ENCODE peak calls at places on chromosomes 7 and 10, in eight cellular contexts. Y is endodermal cell, Q is SJSA1, Z is bronchial epithelial cell, G is brain microvascular endothelial cell, E is mesendoderm, C is MM.1S, F is lower lobe of right lung. I is an unnamed sample.

GRCh38 chr10:114508376-114508775 is 104.1 kb upstream of the AFAP1L2 start:
- DNase-seq in E (no peak), Q (no peak), Y (no peak), C (no peak), G (no peak), Z (no peak), F (no peak), I (no peak)

GRCh38 chr10:12795723-12796122 is 205.8 kb downstream of the CCDC3 start:
- DNase-seq in C (no peak), F (no peak), Y (no peak), G (no peak), Z (no peak), Q (no peak), E (no peak), I (no peak)

GRCh38 chr7:131945313-131945831 is 388.9 kb upstream of the PODXL start:
- DNase-seq in Z (no peak), Y (peak; percentile 93), Q (peak; percentile 63), C (peak; percentile 67), F (peak; percentile 51), G (peak; percentile 12), E (peak; percentile 69), I (no peak)

GRCh38 chr10:126137557-126138221 is 241.3 kb downstream of the FANK1 start:
- DNase-seq in Q (no peak), G (peak; percentile 48), C (no peak), F (no peak), E (no peak), Z (peak; percentile 19), Y (no peak), I (peak; percentile 10)

GRCh38 chr7:118252087-118252486 is 27.6 kb downstream of the ANKRD7 start:
- DNase-seq in F (no peak), E (no peak), G (no peak), Z (no peak), Y (no peak), C (no peak), Q (no peak), I (no peak)

GRCh38 chr10:127429601-127430312 is 119.4 kb upstream of the NPS start:
- DNase-seq in G (no peak), E (no peak), F (no peak), Z (no peak), C (no peak), Q (no peak), Y (no peak), I (no peak)

GRCh38 chr7:44735403-44736165 is 13.1 kb upstream of the ZMIZ2 start:
- DNase-seq in C (peak; percentile 15), G (peak; percentile 97), Q (peak; percentile 83), E (no peak), Z (peak; percentile 98), F (no peak), Y (no peak), I (peak; percentile 93)

GRCh38 chr7:128114806-128115205 is 83.6 kb upstream of the LRRC4 start:
- DNase-seq in Q (peak; percentile 27), F (no peak), G (no peak), C (no peak), E (no peak), Z (no peak), Y (peak; percentile 17), I (no peak)

GRCh38 chr7:105524840-105525239 is 2.8 kb upstream of the PUS7 start:
- DNase-seq in G (no peak), C (no peak), Z (no peak), E (no peak), Y (no peak), Q (no peak), F (no peak), I (no peak)

GRCh38 chr10:60270426-60270825 is 119.2 kb downstream of the ANK3 start:
- DNase-seq in F (no peak), C (no peak), E (no peak), Z (peak; percentile 44), Y (no peak), Q (no peak), G (no peak), I (peak; percentile 19)

GRCh38 chr7:158003441-158004122 is 584.0 kb downstream of the PTPRN2 start:
- DNase-seq in E (no peak), Y (no peak), Q (no peak), G (no peak), F (no peak), Z (no peak), C (peak; percentile 57), I (no peak)

GRCh38 chr10:43053825-43054224 is 23.0 kb upstream of the RET start:
- DNase-seq in G (no peak), C (no peak), F (no peak), Z (no peak), Y (peak; percentile 31), E (no peak), Q (no peak), I (no peak)

GRCh38 chr7:45874408-45875131 is 1.7 kb upstream of the CCDC201 start:
- DNase-seq in Z (peak; percentile 87), E (no peak), F (no peak), G (peak; percentile 83), Y (no peak), C (no peak), Q (no peak), I (peak; percentile 63)

GRCh38 chr7:88586219-88586618 is 173.3 kb upstream of the ZNF804B start:
- DNase-seq in C (no peak), Y (no peak), G (no peak), Z (no peak), F (no peak), Q (no peak), E (no peak), I (no peak)

GRCh38 chr10:116892873-116893685 is 43.8 kb downstream of the ENO4 start:
- DNase-seq in Y (no peak), Z (peak; percentile 21), G (peak; percentile 6), C (no peak), Q (no peak), E (peak; percentile 10), F (no peak), I (no peak)

GRCh38 chr7:48512892-48513291 is 341.6 kb downstream of the ABCA13 start:
- DNase-seq in Q (no peak), E (peak; percentile 37), C (no peak), Z (no peak), F (no peak), G (no peak), Y (peak; percentile 65), I (no peak)

GRCh38 chr10:34219860-34220518 is 595.1 kb downstream of the PARD3 start:
- DNase-seq in F (no peak), G (no peak), Q (no peak), Y (no peak), E (no peak), Z (no peak), C (no peak), I (no peak)

GRCh38 chr7:97871659-97872024 is 566 bp downstream of the ASNS start:
- DNase-seq in G (no peak), C (no peak), E (peak; percentile 65), Z (peak; percentile 7), Q (no peak), Y (no peak), F (no peak), I (no peak)

GRCh38 chr10:44909910-44910309 is 1.2 kb upstream of the TMEM72 start:
- DNase-seq in E (no peak), Y (no peak), Z (no peak), G (no peak), F (no peak), C (no peak), Q (no peak), I (no peak)
- H3K4me3 ChIP-seq in E (no peak overlapping the region), Y (no peak overlapping the region), Z (no peak overlapping the region), G (no peak overlapping the region), F (no peak overlapping the region), C (no peak overlapping the region), Q (no peak overlapping the region), I (no peak overlapping the region)

GRCh38 chr10:35413985-35414861 is 77.9 kb downstream of the CCNY start:
- DNase-seq in G (peak; percentile 47), Y (peak; percentile 77), Q (no peak), F (no peak), Z (peak; percentile 41), C (no peak), E (peak; percentile 96), I (no peak)

GRCh38 chr10:35420044-35420443 is 83.7 kb downstream of the CCNY start:
- DNase-seq in Y (no peak), C (no peak), Z (peak; percentile 74), E (no peak), Q (no peak), G (no peak), F (no peak), I (no peak)

GRCh38 chr10:35415505-35415904 is 79.2 kb downstream of the CCNY start:
- DNase-seq in Z (no peak), G (no peak), E (no peak), C (no peak), Y (no peak), F (no peak), Q (no peak), I (no peak)

GRCh38 chr10:35412900-35413491 is 76.7 kb downstream of the CCNY start:
- DNase-seq in E (peak; percentile 37), F (no peak), G (peak; percentile 55), Z (peak; percentile 77), C (no peak), Q (peak; percentile 52), Y (no peak), I (no peak)

GRCh38 chr10:35416628-35417625 is 80.6 kb downstream of the CCNY start:
- DNase-seq in F (no peak), C (no peak), Q (no peak), Y (no peak), Z (no peak), G (no peak), E (peak; percentile 81), I (no peak)
- H3K4me3 ChIP-seq in F (no peak overlapping the region), C (no peak overlapping the region), Q (no peak overlapping the region), Y (no peak overlapping the region), Z (no peak overlapping the region), G (no peak overlapping the region), E (no peak overlapping the region), I (no peak overlapping the region)

DNA sequence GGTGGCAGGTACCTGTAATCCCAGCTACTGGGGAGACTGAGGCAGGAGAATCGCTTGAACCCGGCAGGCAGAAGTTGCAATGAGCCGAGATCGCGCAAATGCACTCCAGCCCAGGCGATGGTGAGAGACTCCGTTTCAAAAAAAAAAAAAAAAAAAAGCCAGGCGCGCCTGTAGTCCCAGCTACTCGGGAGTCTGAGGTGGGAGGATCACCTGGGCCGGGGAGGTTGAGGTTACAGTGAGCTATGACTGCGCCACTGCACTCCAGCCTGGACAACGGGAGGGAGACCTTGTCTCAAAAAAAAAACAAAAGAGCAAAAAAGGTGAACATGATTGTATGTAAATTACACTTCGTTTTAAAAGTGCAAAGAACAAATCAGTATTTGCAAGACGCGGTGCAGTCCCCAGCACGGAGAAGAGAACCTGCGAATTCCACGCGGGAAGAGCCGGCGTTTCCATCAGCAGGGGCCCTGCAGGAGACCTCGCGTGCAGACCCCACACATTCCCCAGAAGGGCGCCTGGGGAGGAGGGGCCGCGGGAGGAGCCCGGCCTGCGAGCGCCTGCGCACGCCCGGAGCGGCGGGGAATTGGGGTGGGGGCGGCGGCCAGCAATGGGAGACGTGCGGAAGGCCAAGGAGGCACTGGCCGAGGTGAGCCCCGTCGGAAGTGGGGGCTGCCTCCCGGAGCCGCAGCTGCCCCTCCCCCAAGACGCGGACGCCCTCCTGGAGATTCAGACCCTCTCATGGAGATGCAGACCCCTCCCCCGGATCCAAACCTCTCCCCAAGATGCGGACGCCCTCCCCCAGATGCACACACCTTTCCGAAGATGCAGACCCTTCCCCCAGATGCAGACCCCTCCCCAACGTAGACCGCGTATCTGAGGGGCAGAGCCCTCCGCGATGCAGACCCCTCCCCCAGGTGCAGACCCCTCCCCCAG is 16.7 kb upstream of the SUN1 start:
- DNase-seq in Z (no peak), E (peak; percentile 91), G (no peak), Y (peak; percentile 96), F (peak; percentile 41), Q (no peak), C (no peak), I (no peak)
- H3K4me3 ChIP-seq in Z (peak overlapping the region; percentile 91), E (peak overlapping the region; percentile 65), G (peak overlapping the region; percentile 59), Y (peak overlapping the region; percentile 81), F (peak overlapping the region; percentile 74), Q (no peak overlapping the region), C (peak overlapping the region; percentile 67), I (peak overlapping the region; percentile 59)

GRCh38 chr7:2508327-2509231 is 11.0 kb upstream of the LFNG start:
- DNase-seq in G (peak; percentile 53), E (peak; percentile 41), Y (peak; percentile 54), F (peak; percentile 86), Z (peak; percentile 70), C (peak; percentile 65), Q (no peak), I (peak; percentile 52)
- H3K4me3 ChIP-seq in G (no peak overlapping the region), E (no peak overlapping the region), Y (no peak overlapping the region), F (peak overlapping the region; percentile 10), Z (no peak overlapping the region), C (peak overlapping the region; percentile 19), Q (no peak overlapping the region), I (no peak overlapping the region)